ENCODE peak calls at places on chromosome 17, in six cellular contexts. One of them, this sample, is unnamed.

GRCh38 chr17:50290074-50290702 is 15.9 kb downstream of the TMEM92 start:
- DNase-seq in activated CD8-positive, alpha-beta T cell treated with anti-CD3 and anti-CD28 coated beads, Interleukin-2, amount 10 ng/mL, durations not matched to agents 7 days and 5 days: no peak
- DNase-seq in fibroblast of the aortic adventitia: peak
- DNase-seq in Panc1: peak
- DNase-seq in HL-60: peak
- DNase-seq in stimulated activated naive CD4-positive, alpha-beta T cell treated with Interleukin-2 at 50 U/mL for 16 hours: no peak
- DNase-seq in this sample: peak

GRCh38 chr17:4565209-4566141 is 5.1 kb upstream of the GGT6 start:
- DNase-seq in activated CD8-positive, alpha-beta T cell treated with anti-CD3 and anti-CD28 coated beads, Interleukin-2, amount 10 ng/mL, durations not matched to agents 7 days and 5 days: peak
- DNase-seq in fibroblast of the aortic adventitia: peak
- DNase-seq in Panc1: peak
- DNase-seq in HL-60: no peak
- DNase-seq in stimulated activated naive CD4-positive, alpha-beta T cell treated with Interleukin-2 at 50 U/mL for 16 hours: peak
- DNase-seq in this sample: peak

GRCh38 chr17:69763503-69763902 is 311.5 kb upstream of the KCNJ16 start:
- DNase-seq in activated CD8-positive, alpha-beta T cell treated with anti-CD3 and anti-CD28 coated beads, Interleukin-2, amount 10 ng/mL, durations not matched to agents 7 days and 5 days: no peak
- DNase-seq in fibroblast of the aortic adventitia: peak
- DNase-seq in Panc1: no peak
- DNase-seq in HL-60: no peak
- DNase-seq in stimulated activated naive CD4-positive, alpha-beta T cell treated with Interleukin-2 at 50 U/mL for 16 hours: no peak
- DNase-seq in this sample: peak

GRCh38 chr17:74769266-74769855 is 6.8 kb downstream of the NAT9 start:
- DNase-seq in activated CD8-positive, alpha-beta T cell treated with anti-CD3 and anti-CD28 coated beads, Interleukin-2, amount 10 ng/mL, durations not matched to agents 7 days and 5 days: no peak
- DNase-seq in fibroblast of the aortic adventitia: no peak
- DNase-seq in Panc1: no peak
- DNase-seq in HL-60: no peak
- DNase-seq in stimulated activated naive CD4-positive, alpha-beta T cell treated with Interleukin-2 at 50 U/mL for 16 hours: no peak
- DNase-seq in this sample: no peak

GRCh38 chr17:50661348-50661747 is 26.7 kb downstream of the ABCC3 start:
- DNase-seq in activated CD8-positive, alpha-beta T cell treated with anti-CD3 and anti-CD28 coated beads, Interleukin-2, amount 10 ng/mL, durations not matched to agents 7 days and 5 days: no peak
- DNase-seq in fibroblast of the aortic adventitia: no peak
- DNase-seq in Panc1: no peak
- DNase-seq in HL-60: no peak
- DNase-seq in stimulated activated naive CD4-positive, alpha-beta T cell treated with Interleukin-2 at 50 U/mL for 16 hours: no peak
- DNase-seq in this sample: no peak

GRCh38 chr17:7634384-7634783 is 4.4 kb downstream of the SHBG start:
- DNase-seq in activated CD8-positive, alpha-beta T cell treated with anti-CD3 and anti-CD28 coated beads, Interleukin-2, amount 10 ng/mL, durations not matched to agents 7 days and 5 days: no peak
- DNase-seq in fibroblast of the aortic adventitia: peak
- DNase-seq in Panc1: no peak
- DNase-seq in HL-60: no peak
- DNase-seq in stimulated activated naive CD4-positive, alpha-beta T cell treated with Interleukin-2 at 50 U/mL for 16 hours: no peak
- DNase-seq in this sample: peak

GRCh38 chr17:57521606-57522435 is 223.3 kb downstream of the CCDC182 start:
- DNase-seq in activated CD8-positive, alpha-beta T cell treated with anti-CD3 and anti-CD28 coated beads, Interleukin-2, amount 10 ng/mL, durations not matched to agents 7 days and 5 days: no peak
- DNase-seq in fibroblast of the aortic adventitia: no peak
- DNase-seq in Panc1: no peak
- DNase-seq in HL-60: no peak
- DNase-seq in stimulated activated naive CD4-positive, alpha-beta T cell treated with Interleukin-2 at 50 U/mL for 16 hours: no peak
- DNase-seq in this sample: peak

GRCh38 chr17:42554250-42555121 is 1.8 kb downstream of the HSD17B1 start:
- DNase-seq in activated CD8-positive, alpha-beta T cell treated with anti-CD3 and anti-CD28 coated beads, Interleukin-2, amount 10 ng/mL, durations not matched to agents 7 days and 5 days: peak
- DNase-seq in fibroblast of the aortic adventitia: peak
- DNase-seq in Panc1: no peak
- DNase-seq in HL-60: peak
- DNase-seq in stimulated activated naive CD4-positive, alpha-beta T cell treated with Interleukin-2 at 50 U/mL for 16 hours: peak
- DNase-seq in this sample: peak

GRCh38 chr17:31156326-31156725 is 61.5 kb downstream of the NF1 start:
- DNase-seq in activated CD8-positive, alpha-beta T cell treated with anti-CD3 and anti-CD28 coated beads, Interleukin-2, amount 10 ng/mL, durations not matched to agents 7 days and 5 days: no peak
- DNase-seq in fibroblast of the aortic adventitia: peak
- DNase-seq in Panc1: no peak
- DNase-seq in HL-60: no peak
- DNase-seq in stimulated activated naive CD4-positive, alpha-beta T cell treated with Interleukin-2 at 50 U/mL for 16 hours: no peak
- DNase-seq in this sample: no peak

GRCh38 chr17:5473906-5474305 is 5.1 kb upstream of the DHX33 start:
- DNase-seq in activated CD8-positive, alpha-beta T cell treated with anti-CD3 and anti-CD28 coated beads, Interleukin-2, amount 10 ng/mL, durations not matched to agents 7 days and 5 days: no peak
- DNase-seq in fibroblast of the aortic adventitia: no peak
- DNase-seq in Panc1: no peak
- DNase-seq in HL-60: no peak
- DNase-seq in stimulated activated naive CD4-positive, alpha-beta T cell treated with Interleukin-2 at 50 U/mL for 16 hours: no peak
- DNase-seq in this sample: no peak

GRCh38 chr17:20032636-20033035 is 23.5 kb downstream of the SPECC1 start:
- DNase-seq in activated CD8-positive, alpha-beta T cell treated with anti-CD3 and anti-CD28 coated beads, Interleukin-2, amount 10 ng/mL, durations not matched to agents 7 days and 5 days: no peak
- DNase-seq in fibroblast of the aortic adventitia: no peak
- DNase-seq in Panc1: no peak
- DNase-seq in HL-60: no peak
- DNase-seq in stimulated activated naive CD4-positive, alpha-beta T cell treated with Interleukin-2 at 50 U/mL for 16 hours: no peak
- DNase-seq in this sample: no peak

GRCh38 chr17:7177210-7177953 is 1.8 kb downstream of the ASGR1 start:
- DNase-seq in activated CD8-positive, alpha-beta T cell treated with anti-CD3 and anti-CD28 coated beads, Interleukin-2, amount 10 ng/mL, durations not matched to agents 7 days and 5 days: peak
- DNase-seq in fibroblast of the aortic adventitia: peak
- DNase-seq in Panc1: peak
- DNase-seq in HL-60: no peak
- DNase-seq in stimulated activated naive CD4-positive, alpha-beta T cell treated with Interleukin-2 at 50 U/mL for 16 hours: peak
- DNase-seq in this sample: peak